ENCODE peak calls at places on chromosomes 3 and 15, in five cellular contexts. One of them, this sample, is unnamed.

GRCh38 chr3:14147617-14148016 is 22.8 kb downstream of the TMEM43 start:
- DNase-seq in endothelial cell of umbilical vein: no peak
- DNase-seq in anterior cingulate cortex: no peak
- DNase-seq in GM06990: no peak
- DNase-seq in ELR: no peak
- DNase-seq in this sample: no peak

GRCh38 chr3:191094057-191094456 is 105.0 kb upstream of the OSTN start:
- DNase-seq in ELR: peak
- DNase-seq in anterior cingulate cortex: no peak
- DNase-seq in endothelial cell of umbilical vein: no peak
- DNase-seq in GM06990: no peak
- DNase-seq in this sample: no peak

GRCh38 chr3:52022323-52023100 is 26.8 kb upstream of the RPL29 start:
- DNase-seq in anterior cingulate cortex: no peak
- DNase-seq in GM06990: no peak
- DNase-seq in ELR: peak
- DNase-seq in endothelial cell of umbilical vein: no peak
- DNase-seq in this sample: no peak

GRCh38 chr15:25181290-25182097 is 226.7 kb downstream of the SNRPN start:
- DNase-seq in GM06990: no peak
- DNase-seq in anterior cingulate cortex: no peak
- DNase-seq in ELR: no peak
- DNase-seq in endothelial cell of umbilical vein: no peak
- DNase-seq in this sample: no peak

GRCh38 chr3:100057716-100058575 is 56.4 kb downstream of the FILIP1L start:
- DNase-seq in ELR: peak
- DNase-seq in anterior cingulate cortex: no peak
- DNase-seq in GM06990: no peak
- DNase-seq in endothelial cell of umbilical vein: no peak
- DNase-seq in this sample: no peak

GRCh38 chr3:140292684-140293083 is 357.7 kb downstream of the CLSTN2 start:
- DNase-seq in ELR: peak
- DNase-seq in endothelial cell of umbilical vein: no peak
- DNase-seq in GM06990: no peak
- DNase-seq in anterior cingulate cortex: no peak
- DNase-seq in this sample: no peak

GRCh38 chr15:75436861-75437260 is 14.6 kb downstream of the SIN3A start:
- DNase-seq in anterior cingulate cortex: no peak
- DNase-seq in endothelial cell of umbilical vein: no peak
- DNase-seq in GM06990: no peak
- DNase-seq in ELR: no peak
- DNase-seq in this sample: no peak

GRCh38 chr3:131561511-131561910 is 58.7 kb upstream of the MRPL3 start:
- DNase-seq in anterior cingulate cortex: no peak
- DNase-seq in ELR: no peak
- DNase-seq in endothelial cell of umbilical vein: no peak
- DNase-seq in GM06990: no peak
- DNase-seq in this sample: no peak

GRCh38 chr15:43878466-43878865 is 51.7 kb downstream of the WDR76 start:
- DNase-seq in anterior cingulate cortex: no peak
- DNase-seq in ELR: no peak
- DNase-seq in GM06990: no peak
- DNase-seq in endothelial cell of umbilical vein: no peak
- DNase-seq in this sample: no peak

GRCh38 chr3:107797586-107797985 is 274.8 kb downstream of the BBX start:
- DNase-seq in endothelial cell of umbilical vein: no peak
- DNase-seq in ELR: no peak
- DNase-seq in GM06990: no peak
- DNase-seq in anterior cingulate cortex: no peak
- DNase-seq in this sample: no peak

GRCh38 chr3:33194303-33194702 is 24.3 kb downstream of the SUSD5 start:
- DNase-seq in GM06990: no peak
- DNase-seq in anterior cingulate cortex: no peak
- DNase-seq in ELR: no peak
- DNase-seq in endothelial cell of umbilical vein: peak
- DNase-seq in this sample: no peak

GRCh38 chr15:41695750-41696436 is 35.7 kb downstream of the MGA start:
- DNase-seq in GM06990: peak
- DNase-seq in endothelial cell of umbilical vein: peak
- DNase-seq in anterior cingulate cortex: no peak
- DNase-seq in ELR: peak
- DNase-seq in this sample: peak

GRCh38 chr3:126964950-126965349 is 18.0 kb upstream of the PLXNA1 start:
- DNase-seq in GM06990: no peak
- DNase-seq in ELR: no peak
- DNase-seq in anterior cingulate cortex: no peak
- DNase-seq in endothelial cell of umbilical vein: no peak
- DNase-seq in this sample: no peak

GRCh38 chr15:44033894-44034293 is 161.2 kb downstream of the FRMD5 start:
- DNase-seq in ELR: peak
- DNase-seq in GM06990: no peak
- DNase-seq in endothelial cell of umbilical vein: peak
- DNase-seq in anterior cingulate cortex: no peak
- DNase-seq in this sample: no peak

GRCh38 chr3:179933079-179933478 is 103.7 kb downstream of the PEX5L start:
- DNase-seq in GM06990: no peak
- DNase-seq in anterior cingulate cortex: no peak
- DNase-seq in ELR: no peak
- DNase-seq in endothelial cell of umbilical vein: no peak
- DNase-seq in this sample: no peak

GRCh38 chr15:85010114-85010471 is 28.4 kb downstream of the PDE8A start:
- DNase-seq in GM06990: no peak
- DNase-seq in ELR: no peak
- DNase-seq in anterior cingulate cortex: no peak
- DNase-seq in endothelial cell of umbilical vein: no peak
- DNase-seq in this sample: no peak

GRCh38 chr15:53611145-53611920 is 148.1 kb downstream of the WDR72 start:
- DNase-seq in endothelial cell of umbilical vein: peak
- DNase-seq in GM06990: no peak
- DNase-seq in ELR: peak
- DNase-seq in anterior cingulate cortex: no peak
- DNase-seq in this sample: no peak

GRCh38 chr3:178699810-178700209 is 163.6 kb downstream of the KCNMB2 start:
- DNase-seq in GM06990: no peak
- DNase-seq in endothelial cell of umbilical vein: no peak
- DNase-seq in anterior cingulate cortex: no peak
- DNase-seq in ELR: no peak
- DNase-seq in this sample: peak

GRCh38 chr3:105647047-105647446 is 221.8 kb downstream of the CBLB start:
- DNase-seq in ELR: peak
- DNase-seq in endothelial cell of umbilical vein: peak
- DNase-seq in GM06990: no peak
- DNase-seq in anterior cingulate cortex: no peak
- DNase-seq in this sample: no peak

GRCh38 chr15:64743691-64744090 is 31.7 kb downstream of the RBPMS2 start:
- DNase-seq in GM06990: no peak
- DNase-seq in ELR: no peak
- DNase-seq in anterior cingulate cortex: no peak
- DNase-seq in endothelial cell of umbilical vein: no peak
- DNase-seq in this sample: no peak

GRCh38 chr3:171383206-171384018 is 76.8 kb downstream of the TNIK start:
- DNase-seq in ELR: no peak
- DNase-seq in anterior cingulate cortex: no peak
- DNase-seq in GM06990: no peak
- DNase-seq in endothelial cell of umbilical vein: no peak
- DNase-seq in this sample: peak

GRCh38 chr3:43858052-43858701 is 167.4 kb downstream of the ABHD5 start:
- DNase-seq in GM06990: no peak
- DNase-seq in ELR: no peak
- DNase-seq in endothelial cell of umbilical vein: no peak
- DNase-seq in anterior cingulate cortex: no peak
- DNase-seq in this sample: no peak

GRCh38 chr3:128071771-128072453 is 19.7 kb downstream of the SEC61A1 start:
- DNase-seq in ELR: no peak
- DNase-seq in GM06990: no peak
- DNase-seq in endothelial cell of umbilical vein: no peak
- DNase-seq in anterior cingulate cortex: no peak
- DNase-seq in this sample: no peak

GRCh38 chr15:63889831-63890230 is 56.1 kb upstream of the HERC1 start:
- DNase-seq in GM06990: no peak
- DNase-seq in anterior cingulate cortex: no peak
- DNase-seq in endothelial cell of umbilical vein: no peak
- DNase-seq in ELR: no peak
- DNase-seq in this sample: no peak

GRCh38 chr3:195896361-195897080 is 11.8 kb downstream of the TNK2 start:
- DNase-seq in ELR: peak
- DNase-seq in endothelial cell of umbilical vein: peak
- DNase-seq in anterior cingulate cortex: peak
- DNase-seq in GM06990: no peak
- DNase-seq in this sample: peak

GRCh38 chr3:115071611-115072010 is 75.5 kb downstream of the ZBTB20 start:
- DNase-seq in endothelial cell of umbilical vein: peak
- DNase-seq in anterior cingulate cortex: no peak
- DNase-seq in ELR: peak
- DNase-seq in GM06990: no peak
- DNase-seq in this sample: peak

GRCh38 chr3:182490601-182491485 is 302.5 kb upstream of the ATP11B start:
- DNase-seq in anterior cingulate cortex: no peak
- DNase-seq in ELR: peak
- DNase-seq in GM06990: no peak
- DNase-seq in endothelial cell of umbilical vein: peak
- DNase-seq in this sample: peak

GRCh38 chr3:126340081-126340511 is 17.1 kb downstream of the KLF15 start:
- DNase-seq in endothelial cell of umbilical vein: no peak
- DNase-seq in ELR: no peak
- DNase-seq in anterior cingulate cortex: no peak
- DNase-seq in GM06990: no peak
- DNase-seq in this sample: no peak

GRCh38 chr3:62210016-62210415 is 163.3 kb downstream of the FEZF2 start:
- DNase-seq in ELR: no peak
- DNase-seq in anterior cingulate cortex: no peak
- DNase-seq in endothelial cell of umbilical vein: no peak
- DNase-seq in GM06990: no peak
- DNase-seq in this sample: no peak

GRCh38 chr15:44069489-44069888 is 125.6 kb downstream of the FRMD5 start:
- DNase-seq in GM06990: no peak
- DNase-seq in ELR: no peak
- DNase-seq in endothelial cell of umbilical vein: no peak
- DNase-seq in anterior cingulate cortex: no peak
- DNase-seq in this sample: no peak

GRCh38 chr3:11282250-11283125 is 10.3 kb downstream of the ATG7 start:
- DNase-seq in GM06990: no peak
- DNase-seq in anterior cingulate cortex: peak
- DNase-seq in endothelial cell of umbilical vein: no peak
- DNase-seq in ELR: no peak
- DNase-seq in this sample: peak

GRCh38 chr3:186264608-186265400 is 97.2 kb downstream of the DGKG start:
- DNase-seq in endothelial cell of umbilical vein: no peak
- DNase-seq in GM06990: no peak
- DNase-seq in anterior cingulate cortex: no peak
- DNase-seq in ELR: no peak
- DNase-seq in this sample: no peak

GRCh38 chr3:175311404-175311803 is 452.3 kb downstream of the NAALADL2 start:
- DNase-seq in endothelial cell of umbilical vein: no peak
- DNase-seq in GM06990: no peak
- DNase-seq in ELR: no peak
- DNase-seq in anterior cingulate cortex: no peak
- DNase-seq in this sample: no peak